ENCODE peak calls at places on chromosomes 1 and 21, in eight cellular contexts. X is colonic mucosa, O is iPS DF 6.9, A is H1, V is esophagus squamous epithelium, J is brain microvascular endothelial cell, C is SK-N-MC, M is kidney epithelial cell. G is an unnamed sample.

GRCh38 chr1:47523812-47524170 is 85.9 kb downstream of the FOXD2 start:
- DNase-seq in V (no peak), A (no peak), C (no peak), J (no peak), O (no peak), X (no peak), M (no peak), G (no peak)

GRCh38 chr1:26281971-26282693 is 2.2 kb downstream of the SH3BGRL3 start:
- DNase-seq in J (no peak), M (no peak), O (no peak), A (peak; percentile 53), V (no peak), X (peak; percentile 35), C (no peak), G (no peak)

GRCh38 chr1:244214009-244214967 is 163.2 kb downstream of the ZBTB18 start:
- DNase-seq in M (peak; percentile 99), J (peak; percentile 98), X (no peak), O (peak; percentile 64), C (no peak), V (no peak), A (peak; percentile 36), G (no peak)

GRCh38 chr1:178284059-178284458 is 190.2 kb downstream of the RASAL2 start:
- DNase-seq in V (no peak), M (no peak), A (no peak), X (no peak), C (no peak), O (no peak), J (no peak), G (no peak)

GRCh38 chr1:21262282-21263051 is 27.8 kb downstream of the ECE1 start:
- DNase-seq in J (peak; percentile 96), C (no peak), A (no peak), M (peak; percentile 75), X (peak; percentile 35), V (no peak), O (no peak), G (no peak)

GRCh38 chr1:163656367-163656766 is 334.6 kb downstream of the NUF2 start:
- DNase-seq in A (no peak), X (no peak), V (no peak), O (no peak), J (no peak), C (no peak), M (no peak), G (no peak)

GRCh38 chr1:182246783-182247182 is 144.8 kb downstream of the GLUL start:
- DNase-seq in M (no peak), O (no peak), C (no peak), V (no peak), J (no peak), A (no peak), X (no peak), G (no peak)

GRCh38 chr1:201261771-201262547 is 21.3 kb upstream of the PKP1 start:
- DNase-seq in M (no peak), C (no peak), J (no peak), V (no peak), A (no peak), X (peak; percentile 10), O (no peak), G (no peak)

GRCh38 chr1:161076410-161076809 is 6.7 kb upstream of the ARHGAP30 start:
- DNase-seq in M (no peak), C (no peak), O (no peak), X (no peak), V (no peak), A (no peak), J (no peak), G (no peak)

GRCh38 chr21:31284797-31285397 is 59.2 kb downstream of the TIAM1 start:
- DNase-seq in O (no peak), J (peak; percentile 56), C (no peak), A (no peak), M (no peak), V (no peak), X (no peak), G (no peak)

GRCh38 chr1:62373221-62373620 is 54.0 kb upstream of the KANK4 start:
- DNase-seq in A (no peak), V (no peak), M (no peak), J (no peak), O (no peak), C (no peak), X (no peak), G (no peak)

GRCh38 chr1:235401251-235401650 is 34.0 kb downstream of the TBCE start:
- DNase-seq in J (no peak), A (no peak), M (no peak), C (no peak), X (no peak), O (no peak), V (no peak), G (no peak)

GRCh38 chr1:157262422-157262821 is 124.2 kb upstream of the ETV3 start:
- DNase-seq in M (no peak), A (no peak), O (no peak), V (no peak), C (no peak), J (no peak), X (no peak), G (no peak)

GRCh38 chr1:27602510-27603319 is 1.2 kb downstream of the AHDC1 start:
- DNase-seq in O (no peak), X (peak; percentile 61), C (no peak), A (no peak), M (no peak), V (no peak), J (no peak), G (no peak)

GRCh38 chr1:225700164-225700740 is 47.3 kb upstream of the ENAH start:
- DNase-seq in V (no peak), O (no peak), C (no peak), A (no peak), J (peak; percentile 97), X (no peak), M (peak; percentile 98), G (peak; percentile 96)

GRCh38 chr1:61287014-61287413 is 204.7 kb downstream of the NFIA start:
- DNase-seq in J (peak; percentile 61), A (no peak), X (no peak), O (no peak), C (no peak), M (no peak), V (no peak), G (no peak)

GRCh38 chr1:77889240-77889637 is 815 bp downstream of the NEXN start:
- DNase-seq in C (no peak), A (no peak), M (no peak), V (no peak), X (no peak), J (peak; percentile 17), O (no peak), G (no peak)

GRCh38 chr1:41418868-41419583 is 57.8 kb downstream of the FOXO6 start:
- DNase-seq in J (peak; percentile 79), M (peak; percentile 79), C (no peak), O (no peak), X (peak; percentile 85), V (peak; percentile 7), A (no peak), G (peak; percentile 53)

GRCh38 chr21:35427320-35428040 is 378.4 kb upstream of the RUNX1 start:
- DNase-seq in X (no peak), O (no peak), C (no peak), J (no peak), V (no peak), M (no peak), A (no peak), G (no peak)

GRCh38 chr1:177611402-177611801 is 358.5 kb downstream of the SEC16B start:
- DNase-seq in M (no peak), C (no peak), O (no peak), A (no peak), X (no peak), V (no peak), J (no peak), G (no peak)

GRCh38 chr1:82269466-82269865 is 468.7 kb downstream of the ADGRL2 start:
- DNase-seq in A (peak; percentile 21), M (peak; percentile 10), O (no peak), X (no peak), J (peak; percentile 47), V (no peak), C (no peak), G (no peak)

GRCh38 chr1:179143332-179143731 is 61.5 kb downstream of the TOR3A start:
- DNase-seq in C (no peak), X (no peak), J (peak; percentile 65), M (peak; percentile 86), A (no peak), V (no peak), O (no peak), G (peak; percentile 78)

GRCh38 chr1:109161836-109162606 is 48.1 kb downstream of the ELAPOR1 start:
- DNase-seq in X (no peak), A (no peak), C (peak; percentile 99), J (peak; percentile 68), O (no peak), M (peak; percentile 53), V (no peak), G (no peak)
- H3K4me3 ChIP-seq in X (no peak overlapping the region), A (no peak overlapping the region), C (peak overlapping the region; percentile 73), J (no peak overlapping the region), O (no peak overlapping the region), M (no peak overlapping the region), V (peak overlapping the region; percentile 15), G (no peak overlapping the region)

DNA sequence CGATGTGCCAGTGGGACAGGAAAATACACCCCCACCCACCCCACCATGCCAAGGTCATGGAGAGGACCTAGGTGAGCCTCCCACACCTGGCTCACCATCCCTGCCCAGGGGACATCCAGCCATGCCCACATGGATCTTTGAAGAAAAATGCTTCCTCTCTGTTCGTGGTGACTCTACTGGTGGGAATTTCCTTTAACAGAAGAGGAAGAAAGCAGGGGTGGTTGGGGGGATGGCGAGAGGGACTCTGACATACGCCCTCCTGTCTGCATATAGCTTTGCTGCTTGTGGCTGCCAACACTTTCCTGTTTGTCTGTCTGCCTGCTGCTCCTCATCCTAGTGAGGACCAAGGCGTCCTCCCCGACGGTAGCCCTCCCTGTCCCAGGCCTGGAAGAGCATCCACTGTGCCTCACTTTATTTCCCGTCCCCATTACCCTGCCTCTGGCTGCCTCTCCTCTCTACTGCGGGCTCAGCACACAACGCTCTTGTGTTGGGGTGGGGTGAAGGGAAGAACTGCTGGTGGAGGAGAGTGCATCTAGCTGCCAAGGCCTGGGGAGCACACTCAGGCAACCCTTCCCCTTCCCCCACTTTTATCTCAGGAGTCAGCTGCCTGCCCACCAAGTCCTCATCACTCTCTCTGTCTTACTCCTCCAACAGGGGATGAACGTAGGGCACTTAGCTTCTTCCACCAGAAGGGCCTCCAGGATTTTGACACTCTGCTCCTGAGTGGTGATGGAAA is 2.5 kb downstream of the SEMA4A start:
- DNase-seq in V (no peak), X (no peak), C (no peak), J (no peak), A (no peak), M (no peak), O (no peak), G (no peak)
- H3K4me3 ChIP-seq in V (no peak overlapping the region), X (no peak overlapping the region), C (no peak overlapping the region), J (no peak overlapping the region), A (no peak overlapping the region), M (no peak overlapping the region), O (no peak overlapping the region), G (no peak overlapping the region)

DNA sequence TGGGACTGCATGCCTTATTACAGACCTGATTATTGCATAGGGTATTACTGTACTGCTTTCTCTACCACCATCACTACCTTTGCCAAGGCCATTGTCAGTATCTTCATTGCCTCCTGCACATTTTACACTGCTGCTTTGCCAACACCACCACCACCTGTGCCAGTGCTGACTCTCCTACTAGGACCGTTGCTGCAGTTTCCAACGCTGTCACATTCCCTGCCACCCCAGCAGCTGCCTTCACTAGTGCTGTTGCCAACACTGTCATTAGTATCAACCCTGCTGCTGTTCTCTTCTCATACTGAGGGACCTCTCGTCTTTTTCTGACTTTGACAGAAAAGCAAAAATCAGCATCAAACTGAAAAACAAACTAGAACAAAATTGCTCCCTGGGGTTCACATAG is 394.9 kb upstream of the B3GALT2 start:
- DNase-seq in C (no peak), X (no peak), M (no peak), O (no peak), J (no peak), V (no peak), A (no peak), G (no peak)
- H3K4me3 ChIP-seq in C (no peak overlapping the region), X (no peak overlapping the region), M (no peak overlapping the region), O (no peak overlapping the region), J (no peak overlapping the region), V (no peak overlapping the region), A (no peak overlapping the region), G (no peak overlapping the region)

GRCh38 chr1:233815357-233815756 is 89.1 kb upstream of the SLC35F3 start:
- DNase-seq in X (no peak), C (no peak), A (no peak), O (no peak), V (no peak), J (no peak), M (no peak), G (no peak)
- H3K4me3 ChIP-seq in X (no peak overlapping the region), C (no peak overlapping the region), A (no peak overlapping the region), O (no peak overlapping the region), V (no peak overlapping the region), J (no peak overlapping the region), M (no peak overlapping the region), G (no peak overlapping the region)